ENCODE peak calls at places on chromosomes 5 and 9, in nine cellular contexts. J is brain microvascular endothelial cell, G is tibial nerve, L is IMR-90, A is AG04450, Z is A549, P is hepatocyte, R is GM23338, K is upper lobe of right lung. Y is an unnamed sample.

GRCh38 chr5:151646334-151646733 is 40.4 kb downstream of the SPARC start:
- DNase-seq in K (no peak), Z (no peak), P (no peak), R (no peak), L (no peak), J (no peak), A (no peak), G (no peak), Y (no peak)

GRCh38 chr5:127839496-127840197 is 136.5 kb downstream of the CCDC192 start:
- DNase-seq in P (no peak), G (no peak), L (no peak), A (no peak), Z (no peak), J (no peak), K (no peak), R (no peak), Y (no peak)

GRCh38 chr5:73274121-73274520 is 101.1 kb downstream of the TMEM174 start:
- DNase-seq in K (no peak), Z (no peak), J (no peak), L (no peak), R (no peak), G (no peak), A (no peak), P (no peak), Y (no peak)

GRCh38 chr5:52893105-52893504 is 96.0 kb upstream of the ITGA2 start:
- DNase-seq in L (peak; percentile 90), P (no peak), R (no peak), G (no peak), J (peak; percentile 27), A (peak; percentile 44), Z (no peak), K (no peak), Y (no peak)

GRCh38 chr5:82406200-82406773 is 128.1 kb upstream of the RPS23 start:
- DNase-seq in L (peak; percentile 68), G (no peak), J (peak; percentile 97), P (no peak), A (no peak), R (peak; percentile 36), Z (no peak), K (no peak), Y (peak; percentile 63)

GRCh38 chr9:136285501-136286358 is 18.2 kb downstream of the CCDC187 start:
- DNase-seq in L (no peak), A (no peak), R (no peak), K (no peak), P (no peak), Z (no peak), J (no peak), G (no peak), Y (no peak)

GRCh38 chr5:164967354-164967753 is 1461.9 kb downstream of the MAT2B start:
- DNase-seq in A (no peak), R (no peak), G (no peak), K (no peak), Z (no peak), J (no peak), L (no peak), P (no peak), Y (no peak)

GRCh38 chr5:87754009-87754757 is 341.5 kb upstream of the CCNH start:
- DNase-seq in Z (no peak), J (no peak), G (no peak), R (peak; percentile 31), A (no peak), L (no peak), P (no peak), K (no peak), Y (no peak)

GRCh38 chr5:76341935-76342334 is 61.1 kb upstream of the IQGAP2 start:
- DNase-seq in K (no peak), A (no peak), G (no peak), L (no peak), J (no peak), R (no peak), Z (no peak), P (no peak), Y (no peak)

GRCh38 chr5:145462525-145462924 is 372.6 kb downstream of the PRELID2 start:
- DNase-seq in J (no peak), K (no peak), Z (no peak), R (no peak), P (no peak), L (no peak), G (no peak), A (no peak), Y (no peak)

GRCh38 chr9:34714007-34714406 is 4.1 kb upstream of the CCL21 start:
- DNase-seq in J (no peak), P (no peak), K (no peak), Z (no peak), A (no peak), R (no peak), L (no peak), G (no peak), Y (no peak)

GRCh38 chr9:91116711-91117110 is 245.0 kb downstream of the AUH start:
- DNase-seq in L (no peak), G (no peak), A (no peak), Z (no peak), K (no peak), R (no peak), P (no peak), J (no peak), Y (no peak)

GRCh38 chr5:157670662-157671591 is at the start of gene C5orf52:
- DNase-seq in R (peak; percentile 69), P (peak; percentile 58), L (peak; percentile 14), A (no peak), K (no peak), G (no peak), J (peak; percentile 18), Z (peak; percentile 18), Y (no peak)

GRCh38 chr9:130459151-130459550 is 14.4 kb downstream of the ASS1 start:
- DNase-seq in P (no peak), Z (no peak), L (peak; percentile 39), G (no peak), A (no peak), R (no peak), J (no peak), K (no peak), Y (no peak)
- H3K4me3 ChIP-seq in P (no peak overlapping the region), Z (no peak overlapping the region), L (no peak overlapping the region), G (no peak overlapping the region), A (no peak overlapping the region), R (no peak overlapping the region), J (no peak overlapping the region), K (no peak overlapping the region), Y (no peak overlapping the region)

GRCh38 chr9:114538241-114538640 is 33.0 kb upstream of the WHRN start:
- DNase-seq in J (no peak), A (no peak), P (peak; percentile 64), L (no peak), Z (no peak), G (no peak), R (peak; percentile 89), K (no peak), Y (no peak)
- TF ChIP-seq CTCF in J (peak; percentile 21), A (no peak), P (peak; percentile 21), L (no peak), Z (peak; percentile 27), G (no peak), R (peak; percentile 42), K (no peak), Y (peak; percentile 13)

GRCh38 chr9:131008563-131008908 is 438 bp upstream of the LAMC3 start:
- DNase-seq in A (no peak), K (no peak), R (no peak), P (no peak), L (no peak), G (no peak), J (no peak), Z (no peak), Y (no peak)

GRCh38 chr9:131008086-131008485 is 888 bp upstream of the LAMC3 start:
- DNase-seq in J (no peak), L (no peak), Z (no peak), G (no peak), R (no peak), A (no peak), P (no peak), K (no peak), Y (no peak)

GRCh38 chr9:131010482-131011273 is 1.7 kb downstream of the LAMC3 start:
- DNase-seq in P (no peak), A (no peak), G (no peak), Z (no peak), R (no peak), L (no peak), J (no peak), K (no peak), Y (no peak)

GRCh38 chr9:131011274-131012022 is 2.5 kb downstream of the LAMC3 start:
- DNase-seq in K (no peak), A (no peak), Z (no peak), R (peak; percentile 55), P (no peak), G (no peak), L (no peak), J (no peak), Y (no peak)

GRCh38 chr9:131008909-131009618 is at the start of gene LAMC3:
- DNase-seq in R (peak; percentile 78), L (no peak), P (peak; percentile 61), K (no peak), J (no peak), G (no peak), Z (peak; percentile 65), A (no peak), Y (no peak)
- H3K4me3 ChIP-seq in R (peak within 1 kb of the TSS; percentile 56), L (peak within 1 kb of the TSS; percentile 16), P (peak within 1 kb of the TSS; percentile 20), K (peak within 1 kb of the TSS; percentile 23), J (no peak within 1 kb of the TSS), G (no peak within 1 kb of the TSS), Z (peak within 1 kb of the TSS; percentile 54), A (peak within 1 kb of the TSS; percentile 13), Y (no peak within 1 kb of the TSS)

DNA sequence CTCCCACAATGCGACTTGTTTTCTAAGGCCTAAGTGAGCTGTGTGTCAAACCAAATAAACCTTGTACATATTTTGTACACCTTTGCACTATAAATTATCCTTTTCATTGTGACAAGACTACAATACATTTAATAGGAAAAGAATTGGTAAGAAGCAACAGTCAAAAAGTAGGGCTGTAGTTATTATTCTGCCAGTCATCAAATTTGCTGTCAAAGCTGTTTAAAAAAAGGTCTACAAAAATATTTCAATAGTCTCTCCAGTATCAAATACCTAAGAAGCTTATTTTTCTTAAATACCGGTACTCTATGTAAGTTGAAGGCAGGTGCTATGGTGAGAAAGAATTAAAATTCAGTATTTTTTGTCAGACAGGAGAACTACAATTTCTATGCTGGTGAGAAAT is 40.5 kb downstream of the TLE1 start:
- DNase-seq in A (no peak), J (no peak), G (no peak), K (no peak), L (no peak), Z (no peak), P (no peak), R (no peak), Y (no peak)
- TF ChIP-seq CTCF in A (no peak), J (no peak), G (no peak), K (no peak), L (no peak), Z (no peak), P (no peak), R (no peak), Y (no peak)

GRCh38 chr9:12463641-12464040 is 229.5 kb upstream of the TYRP1 start:
- DNase-seq in K (no peak), A (no peak), P (no peak), R (peak; percentile 41), J (no peak), L (no peak), G (no peak), Z (no peak), Y (peak; percentile 82)
- H3K4me3 ChIP-seq in K (no peak overlapping the region), A (no peak overlapping the region), P (no peak overlapping the region), R (no peak overlapping the region), J (no peak overlapping the region), L (no peak overlapping the region), G (no peak overlapping the region), Z (no peak overlapping the region), Y (no peak overlapping the region)

GRCh38 chr5:149765932-149766331 is 35.8 kb downstream of the PPARGC1B start:
- DNase-seq in A (no peak), G (no peak), Z (no peak), K (no peak), P (no peak), L (no peak), R (peak; percentile 62), J (no peak), Y (no peak)
- TF ChIP-seq CTCF in A (peak; percentile 17), G (no peak), Z (peak; percentile 38), K (no peak), P (peak; percentile 23), L (peak; percentile 2), R (peak; percentile 95), J (peak; percentile 48), Y (no peak)